ENCODE peak calls at places on chromosome X, in six cellular contexts. T is H1, A is HCT116, D is K562, M is GM12878, O is HepG2. F is an unnamed sample.

GRCh38 chrX:101164766-101165590 is 54.6 kb upstream of the DRP2 start:
- DNase-seq in O (no peak), T (no peak), M (no peak), A (no peak), D (no peak), F (no peak)

GRCh38 chrX:43962636-43963035 is 10.6 kb downstream of the NDP start:
- DNase-seq in O (no peak), T (no peak), D (no peak), A (no peak), M (no peak), F (no peak)

GRCh38 chrX:104098151-104098808 is 14.0 kb upstream of the ZCCHC18 start:
- DNase-seq in T (no peak), D (peak; percentile 65), M (no peak), O (peak; percentile 22), A (peak; percentile 60), F (peak; percentile 52)

GRCh38 chrX:24702362-24703184 is 8.9 kb downstream of the POLA1 start:
- DNase-seq in A (no peak), D (no peak), M (peak; percentile 34), T (no peak), O (no peak), F (no peak)

GRCh38 chrX:319579-320125 is 1.1 kb upstream of the GTPBP6 start:
- DNase-seq in D (no peak), O (no peak), T (no peak), A (no peak), M (no peak), F (no peak)

GRCh38 chrX:13007519-13008188 is 32.7 kb downstream of the TMSB4X start:
- DNase-seq in D (no peak), A (no peak), T (no peak), M (no peak), O (no peak), F (no peak)

GRCh38 chrX:43283187-43283586 is 372.9 kb upstream of the MAOA start:
- DNase-seq in D (no peak), M (no peak), A (no peak), O (no peak), T (no peak), F (no peak)

GRCh38 chrX:734411-734810 is 103.8 kb downstream of the SHOX start:
- DNase-seq in A (no peak), T (no peak), O (no peak), D (no peak), M (no peak), F (no peak)

GRCh38 chrX:23694606-23695005 is 27.3 kb downstream of the PRDX4 start:
- DNase-seq in D (peak; percentile 78), O (peak; percentile 39), T (no peak), A (peak; percentile 21), M (peak; percentile 11), F (peak; percentile 67)

GRCh38 chrX:480861-481417 is 94.2 kb upstream of the PPP2R3B start:
- DNase-seq in M (no peak), D (no peak), T (no peak), O (no peak), A (no peak), F (no peak)

GRCh38 chrX:148024425-148025148 is 43.5 kb downstream of the FMR1NB start:
- DNase-seq in M (peak; percentile 4), O (no peak), T (no peak), A (no peak), D (no peak), F (no peak)
- TF ChIP-seq SIN3A in M (no peak), O (no peak), T (no peak), A (no peak), D (no peak), F (no peak)

DNA sequence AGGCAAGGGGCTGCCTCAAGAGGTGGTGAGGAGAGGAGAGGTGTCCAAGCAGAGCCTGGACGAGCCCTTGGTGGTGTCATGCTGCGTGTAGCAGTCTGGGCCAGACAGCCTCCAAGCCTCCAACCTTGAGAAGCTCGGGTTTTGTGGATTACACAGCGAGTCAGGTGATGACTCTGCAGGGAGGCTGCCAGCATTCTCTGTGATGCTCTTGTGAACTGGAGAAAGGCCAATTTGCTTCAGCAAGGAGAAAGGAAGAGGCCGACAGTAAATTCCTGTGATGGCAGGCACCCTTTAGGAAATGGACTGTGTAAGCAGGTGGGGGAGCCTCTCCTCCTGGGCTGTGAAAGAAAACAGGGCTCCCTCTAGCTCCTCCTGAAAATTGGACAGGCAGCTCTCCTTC is 36.0 kb upstream of the CD99L2 start:
- DNase-seq in A (no peak), T (no peak), M (no peak), O (no peak), D (no peak), F (no peak)
- H2AFZ ChIP-seq in A (no peak overlapping the region), T (no peak overlapping the region), M (no peak overlapping the region), O (no peak overlapping the region), D (peak overlapping the region; percentile 68), F (no peak overlapping the region)

GRCh38 chrX:6456196-6456595 is 78.7 kb downstream of the VCX3A start:
- DNase-seq in M (no peak), D (no peak), T (no peak), A (no peak), O (no peak), F (no peak)
- TF ChIP-seq SIN3A in M (no peak), D (no peak), T (no peak), A (no peak), O (no peak), F (no peak)

DNA sequence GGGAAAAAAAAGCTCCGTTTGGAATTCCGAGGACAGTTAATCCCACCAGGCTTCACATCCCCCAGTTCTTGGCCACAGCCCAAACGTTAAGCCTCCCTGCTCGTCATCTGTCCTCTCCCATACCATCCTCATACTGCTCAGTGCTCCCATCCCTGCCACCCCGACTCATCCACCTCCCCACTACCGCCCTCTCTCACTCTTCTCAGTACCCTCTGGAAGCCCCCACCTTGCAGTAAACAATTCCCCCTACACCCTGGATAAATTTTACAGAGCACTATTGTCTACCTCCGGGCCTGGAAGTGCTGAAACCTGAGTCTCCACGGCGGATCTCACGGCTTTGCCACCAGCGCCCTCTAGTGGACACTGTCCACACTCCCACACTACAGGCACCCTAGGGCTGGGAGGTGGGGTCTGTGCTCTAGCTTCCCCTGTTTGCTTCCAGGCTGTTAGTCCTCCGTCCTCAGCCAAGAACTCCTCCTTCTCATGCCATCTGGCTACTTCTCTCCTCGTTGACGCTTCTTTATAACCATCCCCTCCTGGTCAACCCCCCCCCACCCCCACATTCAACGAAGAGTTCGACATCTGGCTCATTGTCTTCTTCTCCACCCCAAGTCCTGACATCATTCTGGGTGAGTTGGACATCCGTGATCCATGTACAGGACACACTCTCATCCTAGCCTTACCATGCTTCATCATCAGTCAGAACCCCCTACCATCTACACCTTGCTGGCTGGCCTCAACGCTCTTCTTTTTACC is 54.5 kb downstream of the RTL9 start:
- DNase-seq in T (no peak), M (no peak), D (peak; percentile 89), O (peak; percentile 28), A (no peak), F (peak; percentile 74)
- H2AFZ ChIP-seq in T (no peak overlapping the region), M (no peak overlapping the region), D (peak overlapping the region; percentile 93), O (no peak overlapping the region), A (peak overlapping the region; percentile 92), F (no peak overlapping the region)

GRCh38 chrX:41350976-41351569 is 17.1 kb downstream of the DDX3X start:
- DNase-seq in M (no peak), D (peak; percentile 14), A (no peak), O (no peak), T (no peak), F (no peak)
- TF ChIP-seq SIN3A in M (no peak), D (no peak), A (no peak), O (no peak), T (peak; percentile 16), F (peak; percentile 58)

GRCh38 chrX:46811101-46811500 is 25.7 kb upstream of the RP2 start:
- DNase-seq in O (no peak), D (no peak), M (no peak), T (no peak), A (no peak), F (no peak)
- H2AFZ ChIP-seq in O (no peak overlapping the region), D (no peak overlapping the region), M (no peak overlapping the region), T (no peak overlapping the region), A (no peak overlapping the region), F (no peak overlapping the region)

GRCh38 chrX:109374276-109374960 is 107.5 kb downstream of the GUCY2F start:
- DNase-seq in T (no peak), M (no peak), D (no peak), A (no peak), O (no peak), F (no peak)
- TF ChIP-seq SIN3A in T (no peak), M (no peak), D (no peak), A (no peak), O (no peak), F (no peak)

GRCh38 chrX:49878128-49878833 is 1.0 kb upstream of the USP27X start:
- DNase-seq in A (no peak), T (no peak), O (no peak), D (peak; percentile 49), M (no peak), F (peak; percentile 45)
- H2AFZ ChIP-seq in A (no peak overlapping the region), T (no peak overlapping the region), O (no peak overlapping the region), D (peak overlapping the region; percentile 89), M (peak overlapping the region; percentile 83), F (peak overlapping the region; percentile 67)